ENCODE peak calls at places on chromosomes 3 and 15, in seven cellular contexts. H is lower leg skin, Z is body of pancreas, E is transverse colon, F is IMR-90, V is A549, R is vagina. P is an unnamed sample.

GRCh38 chr3:66885326-66886000 is 112.6 kb upstream of the KBTBD8 start:
- DNase-seq in Z (peak), V (peak), E (no peak), R (no peak), F (peak), H (no peak), P (no peak)

GRCh38 chr3:39428745-39429201 is 22.3 kb downstream of the RPSA start:
- DNase-seq in R (no peak), Z (peak), H (no peak), F (no peak), V (no peak), E (no peak), P (no peak)

GRCh38 chr3:159860727-159861126 is 127.9 kb upstream of the IL12A start:
- DNase-seq in R (no peak), H (no peak), Z (no peak), F (no peak), E (no peak), V (no peak), P (no peak)

GRCh38 chr3:63492464-63492863 is 160.0 kb upstream of the SNTN start:
- DNase-seq in R (no peak), Z (no peak), H (no peak), V (no peak), E (no peak), F (no peak), P (no peak)

GRCh38 chr15:70775160-70775559 is 11.8 kb upstream of the UACA start:
- DNase-seq in V (peak), F (peak), H (no peak), E (no peak), Z (no peak), R (no peak), P (no peak)

GRCh38 chr3:30643763-30644462 is 37.5 kb downstream of the TGFBR2 start:
- DNase-seq in E (peak), H (no peak), Z (no peak), V (no peak), R (no peak), F (no peak), P (no peak)

GRCh38 chr3:42732196-42732828 is 29.7 kb upstream of the HHATL start:
- DNase-seq in H (peak), E (no peak), R (peak), V (no peak), F (no peak), Z (no peak), P (no peak)

GRCh38 chr3:136055491-136055890 is 90.0 kb downstream of the PPP2R3A start:
- DNase-seq in Z (no peak), R (no peak), V (no peak), F (peak), H (no peak), E (no peak), P (no peak)

GRCh38 chr15:40775007-40775406 is 5.2 kb downstream of the C15orf62 start:
- DNase-seq in R (no peak), Z (no peak), F (no peak), E (no peak), V (no peak), H (no peak), P (no peak)

GRCh38 chr3:16012086-16012485 is 162.4 kb upstream of the GALNT15 start:
- DNase-seq in Z (no peak), H (no peak), E (no peak), R (no peak), V (no peak), F (peak), P (no peak)

GRCh38 chr15:57743424-57743823 is 36.9 kb downstream of the POLR2M start:
- DNase-seq in F (no peak), H (no peak), Z (no peak), E (no peak), R (no peak), V (peak), P (no peak)

GRCh38 chr15:63601727-63602185 is 4.6 kb downstream of the FBXL22 start:
- DNase-seq in E (peak), Z (peak), V (no peak), R (no peak), F (no peak), H (no peak), P (no peak)

GRCh38 chr15:90099072-90099867 is 3.0 kb downstream of the IDH2 start:
- DNase-seq in V (no peak), E (peak), R (no peak), F (no peak), Z (no peak), H (no peak), P (no peak)

GRCh38 chr15:70259030-70259424 is 161.3 kb upstream of the TLE3 start:
- DNase-seq in V (no peak), Z (peak), H (no peak), R (no peak), E (peak), F (peak), P (peak)

GRCh38 chr3:50913279-50913678 is 238.6 kb downstream of the DOCK3 start:
- DNase-seq in V (no peak), H (no peak), R (no peak), E (no peak), F (no peak), Z (peak), P (no peak)

GRCh38 chr3:113441051-113441770 is at the start of gene CFAP44:
- DNase-seq in F (peak), H (no peak), R (no peak), E (peak), V (no peak), Z (peak), P (peak)

GRCh38 chr3:29384640-29385039 is 103.8 kb downstream of the RBMS3 start:
- DNase-seq in H (no peak), E (no peak), Z (no peak), F (peak), R (no peak), V (no peak), P (no peak)

GRCh38 chr15:60383008-60383694 is 14.6 kb downstream of the ANXA2 start:
- DNase-seq in R (no peak), F (no peak), V (no peak), Z (no peak), E (no peak), H (peak), P (no peak)
- TF ChIP-seq POLR2A in R (no peak), F (peak), V (no peak), Z (no peak), E (no peak), H (no peak), P (no peak)

GRCh38 chr3:38255627-38256026 is 10.0 kb upstream of the SLC22A13 start:
- DNase-seq in H (no peak), F (no peak), E (no peak), V (no peak), Z (no peak), R (no peak), P (peak)
- TF ChIP-seq POLR2A in H (no peak), F (no peak), E (no peak), V (no peak), Z (no peak), R (no peak), P (no peak)

GRCh38 chr3:154176036-154176435 is 54.8 kb downstream of the ARHGEF26 start:
- DNase-seq in Z (no peak), E (no peak), F (no peak), H (no peak), R (no peak), V (no peak), P (no peak)

GRCh38 chr3:154178172-154178571 is 57.0 kb downstream of the ARHGEF26 start:
- DNase-seq in F (no peak), H (no peak), Z (no peak), R (no peak), E (no peak), V (no peak), P (no peak)

GRCh38 chr3:154170300-154170699 is 49.1 kb downstream of the ARHGEF26 start:
- DNase-seq in E (no peak), F (no peak), V (no peak), H (no peak), Z (no peak), R (no peak), P (no peak)

GRCh38 chr3:154177406-154177805 is 56.2 kb downstream of the ARHGEF26 start:
- DNase-seq in R (no peak), Z (no peak), E (no peak), H (no peak), F (no peak), V (no peak), P (no peak)

DNA sequence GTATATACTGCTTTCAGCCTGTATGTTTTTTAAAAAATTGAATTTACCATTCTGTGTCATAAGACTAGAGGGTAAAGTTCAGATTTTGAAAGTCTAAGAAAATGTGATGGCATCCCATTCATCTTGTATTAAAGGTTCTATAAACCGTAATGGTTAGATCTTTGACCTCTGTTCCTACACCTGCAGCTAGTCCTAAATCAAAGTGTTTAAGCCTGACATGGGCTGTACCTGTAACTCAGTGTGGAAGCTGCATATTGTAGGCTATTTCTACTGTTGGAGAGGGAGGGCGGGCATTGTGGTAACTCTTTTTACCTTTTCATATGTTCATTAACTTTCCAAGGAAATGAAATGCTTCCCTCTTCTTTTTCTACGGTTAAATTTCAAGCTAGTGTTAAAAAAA is 53.9 kb downstream of the ARHGEF26 start:
- DNase-seq in R (no peak), F (no peak), H (no peak), V (no peak), Z (no peak), E (no peak), P (no peak)
- TF ChIP-seq POLR2A in R (no peak), F (no peak), H (no peak), V (no peak), Z (no peak), E (no peak), P (no peak)

GRCh38 chr3:53190659-53191058 is 29.6 kb downstream of the PRKCD start:
- DNase-seq in Z (no peak), E (no peak), F (no peak), R (no peak), V (no peak), H (no peak), P (no peak)
- TF ChIP-seq POLR2A in Z (no peak), E (no peak), F (no peak), R (no peak), V (no peak), H (no peak), P (no peak)

GRCh38 chr3:196737655-196738054 is 2.0 kb upstream of the PAK2 start:
- DNase-seq in Z (no peak), H (no peak), R (no peak), F (no peak), E (no peak), V (no peak), P (no peak)

GRCh38 chr3:196736670-196737374 is 2.8 kb upstream of the PAK2 start:
- DNase-seq in F (no peak), V (no peak), E (no peak), H (no peak), Z (no peak), R (no peak), P (no peak)

GRCh38 chr3:196740476-196741400 is 1.1 kb downstream of the PAK2 start:
- DNase-seq in E (no peak), H (no peak), R (no peak), V (peak), F (peak), Z (peak), P (no peak)

GRCh38 chr3:196741401-196741761 is 1.7 kb downstream of the PAK2 start:
- DNase-seq in H (no peak), Z (no peak), V (no peak), F (no peak), E (no peak), R (no peak), P (no peak)

DNA sequence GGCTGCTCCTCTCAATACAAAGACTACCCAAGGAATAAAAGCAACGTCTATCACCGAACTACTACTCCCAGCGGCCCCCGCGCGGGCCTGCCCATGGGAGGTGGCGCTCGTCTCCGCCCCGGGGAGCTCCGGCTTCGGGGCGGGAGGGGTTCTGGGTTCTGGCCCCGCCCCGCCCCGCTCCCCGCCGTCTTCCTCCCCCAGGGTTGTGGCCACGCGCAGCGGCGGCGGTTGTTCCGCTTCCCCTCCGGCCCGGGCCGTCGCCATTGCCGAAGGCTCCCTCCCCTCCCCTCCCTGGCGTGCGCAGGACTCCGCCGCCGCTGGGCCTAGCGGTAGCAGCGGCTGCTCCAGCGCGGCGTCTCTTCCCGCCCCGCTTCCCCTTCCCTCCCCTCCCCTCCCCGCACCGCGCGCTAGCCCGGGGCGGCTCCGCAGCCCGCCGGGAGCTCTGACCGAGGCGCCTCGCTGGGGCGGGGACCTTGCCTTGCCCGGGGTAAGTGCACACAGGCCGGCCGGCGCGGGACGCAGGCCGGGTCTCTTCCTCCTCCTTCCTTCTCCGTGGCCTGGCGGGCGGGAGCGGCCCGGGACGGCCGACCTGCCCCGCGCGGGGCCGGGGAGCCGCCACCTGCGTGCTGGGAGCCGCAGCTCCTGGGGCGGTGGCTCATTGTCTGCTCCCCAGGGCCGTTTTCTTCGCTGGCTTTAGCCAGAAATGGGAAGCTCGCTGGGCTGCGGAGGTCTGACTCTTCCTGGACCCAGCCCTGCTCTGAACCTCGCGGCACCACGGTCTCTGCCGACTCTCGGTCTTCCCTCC is at the start of gene PAK2:
- DNase-seq in H (peak), Z (peak), E (peak), V (peak), R (no peak), F (peak), P (peak)
- TF ChIP-seq POLR2A in H (no peak), Z (peak), E (peak), V (peak), R (no peak), F (peak), P (peak)

DNA sequence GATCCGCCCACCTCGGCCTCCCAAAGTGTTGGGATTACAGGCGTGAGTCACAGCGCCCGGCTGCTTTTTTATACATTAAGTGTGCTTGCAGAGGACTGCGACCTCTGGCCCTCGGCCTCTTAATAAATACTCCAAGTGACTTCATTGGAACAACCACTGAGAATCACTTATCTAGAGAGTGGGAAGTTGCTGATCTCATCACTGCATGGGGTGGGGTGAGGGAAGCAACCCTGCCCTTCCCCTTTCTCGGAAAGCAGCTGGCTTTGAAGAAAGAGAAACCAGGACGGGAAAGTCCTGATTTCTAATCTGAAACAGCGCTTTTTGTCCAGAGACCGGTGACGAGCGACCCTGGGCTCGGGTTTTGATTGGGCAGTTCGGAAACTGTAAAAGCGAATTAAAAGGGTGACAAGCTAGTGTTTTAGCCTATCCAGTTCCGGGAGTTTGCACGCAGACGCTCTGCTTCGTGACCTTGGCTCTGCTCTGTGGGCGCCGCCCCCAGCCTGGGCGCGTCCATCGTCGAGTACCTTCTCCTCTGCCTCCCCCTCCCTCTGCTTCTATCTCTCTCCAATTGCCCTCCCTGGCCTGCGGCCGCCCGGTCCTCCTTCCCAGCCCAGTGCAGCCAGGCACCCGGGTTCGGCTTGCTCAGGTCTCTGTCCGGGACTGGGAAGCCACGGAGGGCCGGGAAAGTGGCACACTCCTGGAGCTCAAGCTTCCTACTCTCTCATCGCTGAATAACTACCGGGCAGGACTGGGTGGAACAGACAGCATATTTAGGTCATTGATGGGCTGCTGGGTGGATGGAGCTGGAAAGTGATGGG is 7.5 kb upstream of the TRIM69 start:
- DNase-seq in H (peak), V (peak), E (peak), R (no peak), Z (peak), F (peak), P (peak)
- TF ChIP-seq POLR2A in H (no peak), V (peak), E (peak), R (no peak), Z (peak), F (peak), P (peak)

DNA sequence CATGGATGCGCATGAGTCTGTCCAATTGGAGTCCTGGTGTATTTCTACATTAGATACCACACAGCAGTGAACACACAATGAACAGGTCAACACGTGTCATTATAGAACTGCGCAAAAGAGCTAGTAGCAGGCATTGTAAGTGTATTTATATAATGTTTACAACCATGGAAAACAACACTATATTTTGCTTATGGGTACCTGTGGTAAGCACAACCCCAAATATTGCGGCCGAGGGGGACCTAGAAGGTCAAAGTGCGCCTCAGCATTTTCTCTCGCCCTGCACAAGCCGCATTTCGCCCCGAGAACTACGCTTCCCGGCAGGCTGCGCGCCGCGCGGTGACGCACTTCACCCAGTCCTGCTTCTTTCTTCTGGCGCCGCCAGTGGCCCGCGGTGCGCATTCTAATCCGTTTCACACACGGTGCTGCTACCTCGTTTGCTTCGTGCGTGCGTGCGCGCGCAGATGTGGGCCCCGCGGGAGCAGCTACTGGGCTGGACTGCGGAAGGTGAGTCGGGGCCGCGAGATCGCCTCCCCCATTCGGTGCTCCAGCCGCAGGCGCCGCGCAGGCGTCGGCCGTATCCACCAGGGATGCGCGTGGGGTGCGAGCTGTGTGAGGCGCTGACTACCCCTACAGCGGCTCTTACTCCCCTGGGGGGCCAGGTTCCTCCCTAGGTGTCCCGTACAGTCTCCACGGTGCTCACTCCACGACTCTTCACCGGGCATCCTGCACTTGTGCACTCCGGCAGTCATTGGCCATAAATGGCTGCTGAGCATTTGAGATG is at the start of gene ZNF589:
- DNase-seq in R (no peak), V (peak), F (peak), Z (peak), E (peak), H (peak), P (peak)
- TF ChIP-seq POLR2A in R (no peak), V (peak), F (no peak), Z (peak), E (peak), H (no peak), P (peak)